ENCODE peak calls at places on chromosomes 6 and 20, in eight cellular contexts. S, E, P, W, V, J, H and G are unnamed samples.

GRCh38 chr20:10524643-10525042 is 89.5 kb downstream of the SLX4IP start:
- DNase-seq in S (no peak), E (no peak), P (peak), W (no peak), V (no peak), J (no peak), H (peak), G (no peak)

GRCh38 chr20:47438464-47439381 is 63.0 kb upstream of the NCOA3 start:
- DNase-seq in S (no peak), E (no peak), P (no peak), W (no peak), V (no peak), J (no peak), H (no peak), G (no peak)

GRCh38 chr6:170438402-170438753 is 114.7 kb downstream of the PSMB1 start:
- DNase-seq in S (peak), E (peak), P (peak), W (peak), V (peak), J (peak), H (peak), G (peak)

GRCh38 chr6:167910652-167911051 is 83.9 kb downstream of the AFDN start:
- DNase-seq in S (no peak), E (no peak), P (no peak), W (no peak), V (no peak), J (no peak), H (no peak), G (no peak)

GRCh38 chr20:32040142-32040953 is 11.7 kb upstream of the HCK start:
- DNase-seq in S (no peak), E (no peak), P (peak), W (no peak), V (no peak), J (no peak), H (no peak), G (no peak)

GRCh38 chr6:125503181-125503580 is 201.4 kb upstream of the HDDC2 start:
- DNase-seq in S (no peak), E (no peak), P (no peak), W (no peak), V (no peak), J (no peak), H (no peak), G (no peak)

GRCh38 chr6:53603381-53604121 is 58.6 kb upstream of the GCLC start:
- DNase-seq in S (no peak), E (no peak), P (peak), W (no peak), V (peak), J (no peak), H (peak), G (no peak)

GRCh38 chr6:88989215-88989614 is 25.8 kb upstream of the RNGTT start:
- DNase-seq in S (no peak), E (no peak), P (peak), W (no peak), V (peak), J (no peak), H (no peak), G (no peak)

GRCh38 chr20:40798066-40798465 is 109.0 kb upstream of the MAFB start:
- DNase-seq in S (no peak), E (no peak), P (no peak), W (no peak), V (no peak), J (no peak), H (no peak), G (no peak)

GRCh38 chr20:50295762-50296449 is 105.3 kb downstream of the CEBPB start:
- DNase-seq in S (no peak), E (no peak), P (peak), W (no peak), V (no peak), J (no peak), H (peak), G (no peak)

GRCh38 chr20:40506567-40506966 is 182.5 kb downstream of the MAFB start:
- DNase-seq in S (peak), E (peak), P (no peak), W (peak), V (peak), J (peak), H (no peak), G (peak)

GRCh38 chr20:47024461-47024937 is 129.9 kb downstream of the EYA2 start:
- DNase-seq in S (no peak), E (no peak), P (no peak), W (no peak), V (no peak), J (no peak), H (no peak), G (no peak)

GRCh38 chr6:101705866-101706265 is 312.4 kb downstream of the GRIK2 start:
- DNase-seq in S (no peak), E (no peak), P (no peak), W (no peak), V (peak), J (no peak), H (no peak), G (no peak)

GRCh38 chr6:134830194-134830593 is 119.7 kb downstream of the ALDH8A1 start:
- DNase-seq in S (no peak), E (no peak), P (no peak), W (no peak), V (no peak), J (no peak), H (no peak), G (no peak)

GRCh38 chr6:15447546-15448232 is 201.8 kb downstream of the JARID2 start:
- DNase-seq in S (no peak), E (no peak), P (peak), W (no peak), V (no peak), J (no peak), H (no peak), G (no peak)

GRCh38 chr6:139777202-139777970 is 402.9 kb upstream of the CITED2 start:
- DNase-seq in S (no peak), E (no peak), P (peak), W (no peak), V (no peak), J (no peak), H (no peak), G (no peak)

GRCh38 chr6:108798672-108799355 is 49.4 kb upstream of the ARMC2 start:
- DNase-seq in S (no peak), E (peak), P (peak), W (no peak), V (peak), J (no peak), H (no peak), G (no peak)

GRCh38 chr6:88492824-88493223 is 326.7 kb upstream of the CNR1 start:
- DNase-seq in S (peak), E (no peak), P (no peak), W (no peak), V (peak), J (no peak), H (no peak), G (no peak)

GRCh38 chr6:113879186-113880096 is 22.3 kb downstream of the MARCKS start:
- DNase-seq in S (peak), E (no peak), P (peak), W (no peak), V (peak), J (peak), H (peak), G (peak)

GRCh38 chr20:19071442-19071717 is 141.1 kb upstream of the SLC24A3 start:
- DNase-seq in S (no peak), E (no peak), P (peak), W (no peak), V (no peak), J (no peak), H (no peak), G (no peak)

GRCh38 chr20:32247957-32248497 is 29.4 kb upstream of the KIF3B start:
- DNase-seq in S (no peak), E (no peak), P (no peak), W (no peak), V (no peak), J (no peak), H (no peak), G (no peak)

GRCh38 chr6:26445934-26446667 is 5.8 kb downstream of the BTN3A3 start:
- DNase-seq in S (no peak), E (no peak), P (no peak), W (no peak), V (no peak), J (no peak), H (no peak), G (no peak)

GRCh38 chr6:112298816-112299281 is 44.5 kb upstream of the LAMA4 start:
- DNase-seq in S (peak), E (no peak), P (no peak), W (no peak), V (peak), J (no peak), H (no peak), G (peak)

GRCh38 chr20:5234158-5234557 is 82.6 kb downstream of the PROKR2 start:
- DNase-seq in S (no peak), E (no peak), P (peak), W (no peak), V (no peak), J (no peak), H (no peak), G (no peak)

GRCh38 chr6:28653876-28654275 is 128.2 kb downstream of the GPX5 start:
- DNase-seq in S (no peak), E (no peak), P (no peak), W (no peak), V (no peak), J (no peak), H (no peak), G (no peak)

GRCh38 chr6:16800942-16801341 is 39.7 kb upstream of the ATXN1 start:
- DNase-seq in S (peak), E (no peak), P (no peak), W (no peak), V (peak), J (no peak), H (no peak), G (no peak)

GRCh38 chr6:1716396-1716795 is 106.7 kb downstream of the FOXC1 start:
- DNase-seq in S (no peak), E (no peak), P (no peak), W (no peak), V (no peak), J (no peak), H (no peak), G (no peak)

GRCh38 chr20:46333136-46333991 is 25.1 kb upstream of the CDH22 start:
- DNase-seq in S (no peak), E (no peak), P (peak), W (no peak), V (no peak), J (no peak), H (peak), G (no peak)

GRCh38 chr20:3980260-3981131 is 34.9 kb downstream of the RNF24 start:
- DNase-seq in S (peak), E (peak), P (no peak), W (no peak), V (peak), J (no peak), H (no peak), G (no peak)

GRCh38 chr6:38346291-38347079 is 293.2 kb downstream of the BTBD9 start:
- DNase-seq in S (peak), E (no peak), P (no peak), W (no peak), V (peak), J (peak), H (no peak), G (no peak)

GRCh38 chr6:39294899-39295298 is 19.3 kb downstream of the KCNK17 start:
- DNase-seq in S (no peak), E (no peak), P (no peak), W (no peak), V (no peak), J (no peak), H (no peak), G (no peak)

GRCh38 chr20:35849726-35850125 is 77.9 kb downstream of the PHF20 start:
- DNase-seq in S (no peak), E (no peak), P (no peak), W (no peak), V (no peak), J (no peak), H (no peak), G (no peak)

GRCh38 chr6:155521719-155522118 is 66.1 kb upstream of the NOX3 start:
- DNase-seq in S (no peak), E (no peak), P (no peak), W (no peak), V (no peak), J (no peak), H (no peak), G (no peak)

GRCh38 chr6:12012231-12012565 is at the start of gene HIVEP1:
- DNase-seq in S (no peak), E (no peak), P (peak), W (peak), V (peak), J (no peak), H (no peak), G (peak)

GRCh38 chr6:43768983-43769525 is 957 bp upstream of the VEGFA start:
- DNase-seq in S (no peak), E (no peak), P (no peak), W (no peak), V (peak), J (no peak), H (no peak), G (no peak)

GRCh38 chr6:125931733-125932450 is 24.7 kb upstream of the HINT3 start:
- DNase-seq in S (no peak), E (no peak), P (no peak), W (no peak), V (no peak), J (no peak), H (no peak), G (no peak)

GRCh38 chr20:208937-209566 is 18.0 kb upstream of the DEFB129 start:
- DNase-seq in S (peak), E (no peak), P (peak), W (no peak), V (peak), J (no peak), H (peak), G (no peak)